ENCODE peak calls at places on chromosomes 5 and 9, in ten cellular contexts. G is tibial artery; P is stomach; I is NCI-H345; U is hippocampal formation; Y is GM03348; M is NCI-H2029 treated with DMSO at 0.1 percent for 48 hours; K is stimulated activated CD4-positive, alpha-beta T cell treated with anti-CD3 and anti-CD28 coated beads, Interleukin-4, amount 100 ng/mL, for 4 hours; F is hepatic stellate cell; A is substantia nigra. O is an unnamed sample.

GRCh38 chr9:124635285-124635684 is 128.1 kb upstream of the NR5A1 start:
- DNase-seq in M (no peak), I (no peak), K (no peak), U (no peak), A (no peak), Y (no peak), P (no peak), F (no peak), G (no peak), O (no peak)

GRCh38 chr5:9932770-9933169 is 302.6 kb upstream of the TAS2R1 start:
- DNase-seq in I (no peak), K (no peak), G (no peak), Y (peak), M (no peak), U (no peak), P (no peak), A (no peak), F (peak), O (no peak)

GRCh38 chr5:57802131-57802530 is 319.5 kb upstream of the ACTBL2 start:
- DNase-seq in I (no peak), P (no peak), F (no peak), U (no peak), A (no peak), Y (no peak), K (no peak), M (no peak), G (no peak), O (no peak)

GRCh38 chr9:106622148-106622547 is 240.8 kb upstream of the ZNF462 start:
- DNase-seq in P (no peak), G (no peak), K (no peak), U (no peak), F (no peak), A (no peak), I (peak), M (peak), Y (no peak), O (no peak)

GRCh38 chr9:126301985-126302603 is 24.5 kb upstream of the MVB12B start:
- DNase-seq in I (peak), M (peak), K (peak), A (peak), G (peak), F (peak), U (peak), P (peak), Y (peak), O (peak)

GRCh38 chr5:31049933-31050704 is 143.4 kb upstream of the CDH6 start:
- DNase-seq in F (peak), I (peak), G (no peak), A (no peak), P (no peak), Y (no peak), U (no peak), M (no peak), K (no peak), O (no peak)

GRCh38 chr5:43063731-43064171 is 23.6 kb upstream of the ANXA2R start:
- DNase-seq in M (no peak), I (no peak), F (peak), K (no peak), U (no peak), A (no peak), P (no peak), Y (no peak), G (no peak), O (no peak)

GRCh38 chr5:1222147-1222546 is 3.0 kb upstream of the SLC6A18 start:
- DNase-seq in P (no peak), F (no peak), Y (no peak), A (no peak), G (no peak), M (no peak), U (no peak), I (no peak), K (no peak), O (no peak)

GRCh38 chr5:31635446-31635845 is 3.5 kb upstream of the PDZD2 start:
- DNase-seq in U (no peak), A (no peak), G (no peak), M (no peak), I (no peak), P (no peak), Y (no peak), F (no peak), K (no peak), O (no peak)

O was measured in OCI-M1.